ENCODE peak calls at places on chromosomes 3 and 15, in four cellular contexts. O, A, V and Y are unnamed samples.

GRCh38 chr3:184289426-184289938 is 9.6 kb upstream of the PSMD2 start:
- DNase-seq in O (peak; percentile 82), A (peak; percentile 61), V (no peak), Y (no peak)

GRCh38 chr3:29026959-29027358 is 253.9 kb upstream of the RBMS3 start:
- DNase-seq in O (no peak), A (no peak), V (no peak), Y (no peak)

GRCh38 chr3:70064194-70064787 is 64.8 kb downstream of the SAMMSON start:
- DNase-seq in O (no peak), A (no peak), V (no peak), Y (no peak)

GRCh38 chr3:131717493-131717892 is 214.7 kb upstream of the MRPL3 start:
- DNase-seq in O (no peak), A (no peak), V (no peak), Y (no peak)

GRCh38 chr3:42148982-42149432 is 57.9 kb downstream of the TRAK1 start:
- DNase-seq in O (no peak), A (no peak), V (no peak), Y (no peak)

GRCh38 chr15:75104804-75105557 is 81.6 kb downstream of the PPCDC start:
- DNase-seq in O (no peak), A (no peak), V (peak; percentile 88), Y (no peak)

GRCh38 chr15:90760661-90761232 is 43.6 kb downstream of the BLM start:
- DNase-seq in O (no peak), A (no peak), V (no peak), Y (no peak)

GRCh38 chr15:52440414-52440813 is 88.3 kb downstream of the MYO5A start:
- DNase-seq in O (no peak), A (no peak), V (no peak), Y (no peak)

GRCh38 chr3:46090161-46090591 is 62.9 kb upstream of the XCR1 start:
- DNase-seq in O (no peak), A (no peak), V (no peak), Y (no peak)

GRCh38 chr3:74862501-74862900 is 248.0 kb upstream of the CNTN3 start:
- DNase-seq in O (no peak), A (no peak), V (no peak), Y (no peak)

GRCh38 chr3:194244167-194244566 is 107.0 kb downstream of the CPN2 start:
- DNase-seq in O (no peak), A (no peak), V (no peak), Y (no peak)

GRCh38 chr3:180188512-180189309 is 152.0 kb upstream of the PEX5L start:
- DNase-seq in O (no peak), A (no peak), V (no peak), Y (no peak)

GRCh38 chr3:107962946-107963345 is 127.9 kb downstream of the CD47 start:
- DNase-seq in O (no peak), A (no peak), V (no peak), Y (no peak)

GRCh38 chr15:65841121-65841930 is 28.0 kb upstream of the RAB11A start:
- DNase-seq in O (no peak), A (no peak), V (no peak), Y (no peak)

GRCh38 chr15:99504071-99504822 is 61.5 kb upstream of the MEF2A start:
- DNase-seq in O (no peak), A (no peak), V (no peak), Y (no peak)

GRCh38 chr3:30129765-30130164 is 476.6 kb upstream of the TGFBR2 start:
- DNase-seq in O (no peak), A (no peak), V (no peak), Y (no peak)

GRCh38 chr3:119437852-119438251 is 25.6 kb downstream of the TMEM39A start:
- DNase-seq in O (no peak), A (no peak), V (no peak), Y (no peak)

GRCh38 chr3:151795276-151795675 is 18.6 kb upstream of the AADAC start:
- DNase-seq in O (no peak), A (no peak), V (no peak), Y (no peak)

GRCh38 chr15:101167791-101168462 is 83.9 kb downstream of the CHSY1 start:
- DNase-seq in O (no peak), A (peak; percentile 13), V (peak; percentile 95), Y (peak; percentile 44)

GRCh38 chr3:25365636-25366035 is 62.4 kb upstream of the RARB start:
- DNase-seq in O (no peak), A (no peak), V (no peak), Y (no peak)

GRCh38 chr3:110697961-110698360 is 373.7 kb upstream of the NECTIN3 start:
- DNase-seq in O (no peak), A (no peak), V (no peak), Y (no peak)

GRCh38 chr15:28960979-28961378 is 75.2 kb downstream of the APBA2 start:
- DNase-seq in O (no peak), A (no peak), V (peak; percentile 93), Y (no peak)

GRCh38 chr15:25183581-25184330 is 229.0 kb downstream of the SNRPN start:
- DNase-seq in O (no peak), A (no peak), V (peak; percentile 44), Y (peak; percentile 7)

GRCh38 chr3:148957586-148957985 is 33.8 kb upstream of the GYG1 start:
- DNase-seq in O (no peak), A (no peak), V (no peak), Y (no peak)